ENCODE peak calls at places on chromosomes 11 and 22, in ten cellular contexts. One of them, this sample, is unnamed.

GRCh38 chr11:2173150-2173693 is 1.6 kb upstream of the TH start:
- DNase-seq in sigmoid colon: no peak
- DNase-seq in HCT116: no peak
- DNase-seq in IMR-90: no peak
- DNase-seq in GM12878: no peak
- DNase-seq in ovary: no peak
- DNase-seq in stomach: no peak
- DNase-seq in K562: no peak
- DNase-seq in adrenal gland: no peak
- DNase-seq in prostate gland: no peak
- DNase-seq in this sample: no peak

GRCh38 chr11:86726118-86726748 is 53.8 kb upstream of the ME3 start:
- DNase-seq in GM12878: no peak
- DNase-seq in stomach: no peak
- DNase-seq in adrenal gland: no peak
- DNase-seq in prostate gland: no peak
- DNase-seq in HCT116: peak; percentile 61
- DNase-seq in IMR-90: peak; percentile 55
- DNase-seq in ovary: no peak
- DNase-seq in sigmoid colon: no peak
- DNase-seq in K562: no peak
- DNase-seq in this sample: no peak

GRCh38 chr22:26168934-26169311 is 339 bp upstream of the SEZ6L start:
- DNase-seq in GM12878: no peak
- DNase-seq in HCT116: no peak
- DNase-seq in prostate gland: no peak
- DNase-seq in K562: no peak
- DNase-seq in adrenal gland: no peak
- DNase-seq in IMR-90: no peak
- DNase-seq in stomach: no peak
- DNase-seq in sigmoid colon: no peak
- DNase-seq in ovary: no peak
- DNase-seq in this sample: no peak

GRCh38 chr22:31929126-31929928 is 15.0 kb upstream of the YWHAH start:
- DNase-seq in ovary: no peak
- DNase-seq in adrenal gland: peak; percentile 68
- DNase-seq in sigmoid colon: no peak
- DNase-seq in IMR-90: peak; percentile 51
- DNase-seq in HCT116: no peak
- DNase-seq in stomach: no peak
- DNase-seq in K562: no peak
- DNase-seq in prostate gland: no peak
- DNase-seq in GM12878: no peak
- DNase-seq in this sample: no peak

GRCh38 chr11:71118671-71119250 is 133.6 kb downstream of the SHANK2 start:
- DNase-seq in ovary: no peak
- DNase-seq in GM12878: no peak
- DNase-seq in K562: no peak
- DNase-seq in prostate gland: no peak
- DNase-seq in IMR-90: no peak
- DNase-seq in sigmoid colon: no peak
- DNase-seq in stomach: no peak
- DNase-seq in adrenal gland: no peak
- DNase-seq in HCT116: no peak
- DNase-seq in this sample: no peak

GRCh38 chr11:122833133-122833470 is 5.2 kb upstream of the CRTAM start:
- DNase-seq in sigmoid colon: no peak
- DNase-seq in adrenal gland: no peak
- DNase-seq in K562: no peak
- DNase-seq in IMR-90: no peak
- DNase-seq in stomach: no peak
- DNase-seq in HCT116: no peak
- DNase-seq in GM12878: no peak
- DNase-seq in prostate gland: no peak
- DNase-seq in ovary: no peak
- DNase-seq in this sample: no peak

GRCh38 chr11:57493507-57494503 is 21.7 kb downstream of the SLC43A1 start:
- DNase-seq in sigmoid colon: peak; percentile 81
- DNase-seq in HCT116: peak; percentile 73
- DNase-seq in prostate gland: peak; percentile 65
- DNase-seq in IMR-90: peak; percentile 17
- DNase-seq in adrenal gland: peak; percentile 71
- DNase-seq in K562: peak; percentile 76
- DNase-seq in stomach: peak; percentile 83
- DNase-seq in ovary: peak; percentile 54
- DNase-seq in GM12878: no peak
- DNase-seq in this sample: peak; percentile 61

GRCh38 chr11:131884461-131885073 is 514.2 kb downstream of the NTM start:
- DNase-seq in sigmoid colon: no peak
- DNase-seq in GM12878: no peak
- DNase-seq in adrenal gland: no peak
- DNase-seq in ovary: no peak
- DNase-seq in stomach: no peak
- DNase-seq in HCT116: no peak
- DNase-seq in IMR-90: no peak
- DNase-seq in prostate gland: no peak
- DNase-seq in K562: no peak
- DNase-seq in this sample: no peak

GRCh38 chr11:29022676-29023075 is 914.5 kb downstream of the METTL15 start:
- DNase-seq in stomach: no peak
- DNase-seq in adrenal gland: no peak
- DNase-seq in IMR-90: no peak
- DNase-seq in prostate gland: no peak
- DNase-seq in ovary: no peak
- DNase-seq in K562: no peak
- DNase-seq in sigmoid colon: no peak
- DNase-seq in GM12878: no peak
- DNase-seq in HCT116: no peak
- DNase-seq in this sample: no peak

GRCh38 chr11:134576286-134576685 is 164.2 kb upstream of the B3GAT1 start:
- DNase-seq in stomach: no peak
- DNase-seq in HCT116: no peak
- DNase-seq in GM12878: no peak
- DNase-seq in sigmoid colon: peak; percentile 44
- DNase-seq in ovary: no peak
- DNase-seq in adrenal gland: no peak
- DNase-seq in IMR-90: no peak
- DNase-seq in K562: no peak
- DNase-seq in prostate gland: no peak
- DNase-seq in this sample: no peak

GRCh38 chr11:22432331-22433065 is 94.3 kb downstream of the SLC17A6 start:
- DNase-seq in GM12878: no peak
- DNase-seq in adrenal gland: peak; percentile 62
- DNase-seq in stomach: no peak
- DNase-seq in sigmoid colon: no peak
- DNase-seq in IMR-90: peak; percentile 24
- DNase-seq in ovary: peak; percentile 49
- DNase-seq in HCT116: no peak
- DNase-seq in K562: no peak
- DNase-seq in prostate gland: no peak
- DNase-seq in this sample: peak; percentile 21

GRCh38 chr22:42202669-42203068 is 67.8 kb downstream of the TCF20 start:
- DNase-seq in ovary: no peak
- DNase-seq in IMR-90: peak; percentile 67
- DNase-seq in K562: no peak
- DNase-seq in HCT116: no peak
- DNase-seq in sigmoid colon: no peak
- DNase-seq in adrenal gland: peak; percentile 70
- DNase-seq in prostate gland: no peak
- DNase-seq in stomach: no peak
- DNase-seq in GM12878: no peak
- DNase-seq in this sample: no peak

GRCh38 chr22:32830473-32830872 is 29.0 kb downstream of the TIMP3 start:
- DNase-seq in adrenal gland: peak; percentile 90
- DNase-seq in K562: no peak
- DNase-seq in prostate gland: no peak
- DNase-seq in GM12878: no peak
- DNase-seq in ovary: no peak
- DNase-seq in sigmoid colon: peak; percentile 74
- DNase-seq in HCT116: no peak
- DNase-seq in IMR-90: no peak
- DNase-seq in stomach: no peak
- DNase-seq in this sample: no peak

DNA sequence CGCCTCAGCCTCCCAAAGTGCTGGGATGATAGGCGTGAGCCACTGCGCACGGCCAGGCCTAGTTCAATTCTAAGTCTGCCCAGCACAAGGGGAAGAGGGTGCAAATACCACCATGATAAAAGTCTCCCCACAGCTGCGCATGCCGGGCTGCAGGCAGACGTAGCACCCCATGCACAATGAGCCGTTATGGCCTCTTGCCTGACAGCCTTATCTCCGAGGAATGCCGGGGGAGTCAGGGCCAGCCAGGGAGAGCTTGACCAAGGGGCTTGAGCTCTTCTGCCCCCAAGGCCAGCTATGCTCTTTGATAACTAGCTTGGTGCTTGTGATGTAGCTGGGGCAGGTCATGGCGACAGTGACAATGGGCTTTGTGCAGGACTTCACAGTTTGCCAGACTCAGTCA is 13.7 kb upstream of the SCUBE1 start:
- DNase-seq in ovary: peak; percentile 55
- DNase-seq in adrenal gland: no peak
- DNase-seq in prostate gland: no peak
- DNase-seq in GM12878: no peak
- DNase-seq in K562: no peak
- DNase-seq in HCT116: no peak
- DNase-seq in stomach: no peak
- DNase-seq in sigmoid colon: no peak
- DNase-seq in IMR-90: no peak
- DNase-seq in this sample: no peak
- H3K4me3 ChIP-seq in ovary: no peak overlapping the region
- H3K4me3 ChIP-seq in adrenal gland: no peak overlapping the region
- H3K4me3 ChIP-seq in prostate gland: no peak overlapping the region
- H3K4me3 ChIP-seq in GM12878: no peak overlapping the region
- H3K4me3 ChIP-seq in K562: no peak overlapping the region
- H3K4me3 ChIP-seq in HCT116: no peak overlapping the region
- H3K4me3 ChIP-seq in stomach: no peak overlapping the region
- H3K4me3 ChIP-seq in sigmoid colon: no peak overlapping the region
- H3K4me3 ChIP-seq in IMR-90: no peak overlapping the region
- H3K4me3 ChIP-seq in this sample: no peak overlapping the region

DNA sequence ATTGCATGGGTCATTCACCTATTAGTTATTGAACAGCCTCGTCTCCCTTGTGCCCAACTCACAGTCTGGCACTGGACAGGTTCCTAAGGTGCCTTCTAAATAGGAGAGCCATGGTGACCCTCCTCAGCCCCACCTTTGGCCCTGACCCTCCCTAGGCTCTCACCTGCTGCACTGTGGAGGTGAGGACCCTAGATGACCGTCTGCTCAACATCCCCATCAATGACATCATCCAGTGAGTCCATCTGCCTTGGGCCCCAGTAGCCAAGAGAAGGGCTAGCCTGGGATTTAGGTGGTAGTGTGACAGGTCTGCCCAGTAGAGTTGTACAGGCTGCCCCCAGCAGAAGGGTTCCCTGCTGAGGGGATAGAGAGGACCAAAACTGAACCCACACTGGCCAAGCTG is 13.6 kb downstream of the UCP2 start:
- DNase-seq in ovary: no peak
- DNase-seq in stomach: no peak
- DNase-seq in GM12878: no peak
- DNase-seq in prostate gland: no peak
- DNase-seq in K562: no peak
- DNase-seq in sigmoid colon: no peak
- DNase-seq in IMR-90: no peak
- DNase-seq in adrenal gland: no peak
- DNase-seq in HCT116: no peak
- DNase-seq in this sample: no peak
- TF ChIP-seq POLR2A in ovary: no peak
- TF ChIP-seq POLR2A in stomach: no peak
- TF ChIP-seq POLR2A in GM12878: peak; percentile 20
- TF ChIP-seq POLR2A in prostate gland: no peak
- TF ChIP-seq POLR2A in K562: no peak
- TF ChIP-seq POLR2A in sigmoid colon: no peak
- TF ChIP-seq POLR2A in IMR-90: no peak
- TF ChIP-seq POLR2A in adrenal gland: no peak
- TF ChIP-seq POLR2A in HCT116: no peak
- TF ChIP-seq POLR2A in this sample: no peak

DNA sequence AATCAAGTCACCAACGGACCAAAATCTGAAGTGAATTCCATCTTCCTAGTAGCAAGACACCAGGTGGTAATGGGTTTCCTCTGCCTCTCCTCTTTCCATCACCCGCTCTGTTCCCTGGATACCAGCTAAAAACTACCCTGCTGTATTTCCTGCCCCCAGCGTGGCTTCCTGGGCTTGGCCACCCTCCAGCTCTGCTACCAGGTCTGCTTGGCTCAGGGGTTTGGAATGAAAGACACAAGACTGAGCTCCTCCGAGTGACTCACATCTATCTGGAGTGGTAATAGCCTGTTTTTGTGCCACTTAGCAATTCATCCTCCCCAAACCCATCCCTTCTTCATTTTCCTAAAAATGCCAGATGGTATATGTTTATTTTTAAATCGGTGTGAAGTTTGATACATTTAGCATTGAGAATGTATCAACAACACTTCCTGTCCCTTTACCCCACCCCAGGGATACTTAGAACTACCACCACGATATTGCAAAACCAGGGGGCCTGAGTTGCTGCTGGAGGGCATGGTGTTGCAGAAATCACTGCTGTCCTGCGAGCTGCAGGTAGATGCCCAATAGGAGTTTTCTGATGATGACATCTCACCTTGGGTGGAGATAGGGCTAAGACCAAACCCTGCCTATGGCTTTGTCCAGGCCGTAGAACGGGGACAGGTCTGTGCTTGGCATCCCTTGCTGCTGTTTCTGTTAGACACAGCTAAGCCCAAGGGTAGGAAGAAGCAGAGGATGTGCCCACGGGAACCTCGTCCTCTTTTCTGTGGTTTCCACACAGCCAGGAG is 7.5 kb upstream of the MICAL3 start:
- DNase-seq in K562: no peak
- DNase-seq in sigmoid colon: peak; percentile 85
- DNase-seq in GM12878: no peak
- DNase-seq in stomach: no peak
- DNase-seq in prostate gland: no peak
- DNase-seq in adrenal gland: no peak
- DNase-seq in HCT116: peak; percentile 82
- DNase-seq in IMR-90: peak; percentile 97
- DNase-seq in ovary: no peak
- DNase-seq in this sample: peak; percentile 86
- H3K4me3 ChIP-seq in K562: no peak overlapping the region
- H3K4me3 ChIP-seq in sigmoid colon: no peak overlapping the region
- H3K4me3 ChIP-seq in GM12878: no peak overlapping the region
- H3K4me3 ChIP-seq in stomach: no peak overlapping the region
- H3K4me3 ChIP-seq in prostate gland: no peak overlapping the region
- H3K4me3 ChIP-seq in adrenal gland: no peak overlapping the region
- H3K4me3 ChIP-seq in HCT116: peak overlapping the region; percentile 43
- H3K4me3 ChIP-seq in IMR-90: no peak overlapping the region
- H3K4me3 ChIP-seq in ovary: no peak overlapping the region
- H3K4me3 ChIP-seq in this sample: no peak overlapping the region

DNA sequence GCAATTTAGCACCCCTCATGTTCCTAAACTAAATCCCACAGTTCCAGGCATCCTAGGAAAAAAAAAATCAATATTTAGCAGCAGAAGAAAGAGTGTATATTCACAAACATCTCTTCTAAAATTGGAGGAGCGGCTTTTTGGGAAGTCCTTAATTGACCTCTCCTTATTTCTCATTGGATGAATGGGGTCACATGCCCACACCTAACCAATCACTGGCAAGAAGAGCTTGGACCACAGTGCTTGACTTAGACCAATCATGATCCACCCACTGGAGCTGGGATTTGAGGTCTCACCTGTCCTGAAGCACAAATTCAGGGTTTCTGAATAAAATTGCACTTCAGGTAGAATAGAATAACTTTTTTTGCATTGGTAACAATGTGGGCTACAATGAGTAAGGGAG is 16.0 kb downstream of the CD44 start:
- DNase-seq in stomach: no peak
- DNase-seq in prostate gland: no peak
- DNase-seq in adrenal gland: no peak
- DNase-seq in sigmoid colon: no peak
- DNase-seq in K562: peak; percentile 58
- DNase-seq in GM12878: no peak
- DNase-seq in IMR-90: no peak
- DNase-seq in ovary: no peak
- DNase-seq in HCT116: no peak
- DNase-seq in this sample: no peak
- TF ChIP-seq POLR2A in stomach: no peak
- TF ChIP-seq POLR2A in prostate gland: no peak
- TF ChIP-seq POLR2A in adrenal gland: no peak
- TF ChIP-seq POLR2A in sigmoid colon: no peak
- TF ChIP-seq POLR2A in K562: no peak
- TF ChIP-seq POLR2A in GM12878: no peak
- TF ChIP-seq POLR2A in IMR-90: no peak
- TF ChIP-seq POLR2A in ovary: no peak
- TF ChIP-seq POLR2A in HCT116: no peak
- TF ChIP-seq POLR2A in this sample: no peak